ENCODE peak calls at places on chromosomes 5 and 9, in nine cellular contexts. One of them, this sample, is unnamed.

GRCh38 chr5:180470966-180471582 is 23.1 kb upstream of the CNOT6 start:
- DNase-seq in AG09309: no peak
- DNase-seq in pancreas: no peak
- DNase-seq in lung: peak; percentile 52
- DNase-seq in breast epithelium: peak; percentile 41
- DNase-seq in choroid plexus epithelial cell: peak; percentile 79
- DNase-seq in heart left ventricle: peak; percentile 48
- DNase-seq in H1: no peak
- DNase-seq in fibroblast of pulmonary artery: peak; percentile 76
- DNase-seq in this sample: no peak

GRCh38 chr9:114037961-114038723 is 40.0 kb downstream of the AMBP start:
- DNase-seq in AG09309: no peak
- DNase-seq in pancreas: no peak
- DNase-seq in lung: peak; percentile 24
- DNase-seq in breast epithelium: peak; percentile 14
- DNase-seq in choroid plexus epithelial cell: no peak
- DNase-seq in heart left ventricle: peak; percentile 2
- DNase-seq in H1: peak; percentile 15
- DNase-seq in fibroblast of pulmonary artery: no peak
- DNase-seq in this sample: no peak

GRCh38 chr5:55538621-55539020 is 3.9 kb upstream of the PLPP1 start:
- DNase-seq in AG09309: no peak
- DNase-seq in pancreas: no peak
- DNase-seq in lung: no peak
- DNase-seq in breast epithelium: no peak
- DNase-seq in choroid plexus epithelial cell: peak; percentile 27
- DNase-seq in heart left ventricle: no peak
- DNase-seq in H1: no peak
- DNase-seq in fibroblast of pulmonary artery: no peak
- DNase-seq in this sample: no peak

GRCh38 chr5:6175172-6175855 is 203.0 kb downstream of the MED10 start:
- DNase-seq in AG09309: no peak
- DNase-seq in pancreas: no peak
- DNase-seq in lung: no peak
- DNase-seq in breast epithelium: no peak
- DNase-seq in choroid plexus epithelial cell: no peak
- DNase-seq in heart left ventricle: no peak
- DNase-seq in H1: no peak
- DNase-seq in fibroblast of pulmonary artery: no peak
- DNase-seq in this sample: no peak

GRCh38 chr5:23994581-23995370 is 487.4 kb downstream of the PRDM9 start:
- DNase-seq in AG09309: no peak
- DNase-seq in pancreas: no peak
- DNase-seq in lung: no peak
- DNase-seq in breast epithelium: no peak
- DNase-seq in choroid plexus epithelial cell: no peak
- DNase-seq in heart left ventricle: no peak
- DNase-seq in H1: no peak
- DNase-seq in fibroblast of pulmonary artery: no peak
- DNase-seq in this sample: no peak

GRCh38 chr9:94656190-94656589 is 16.9 kb upstream of the FBP1 start:
- DNase-seq in AG09309: no peak
- DNase-seq in pancreas: no peak
- DNase-seq in lung: peak; percentile 39
- DNase-seq in breast epithelium: no peak
- DNase-seq in choroid plexus epithelial cell: peak; percentile 46
- DNase-seq in heart left ventricle: no peak
- DNase-seq in H1: no peak
- DNase-seq in fibroblast of pulmonary artery: peak; percentile 11
- DNase-seq in this sample: no peak

GRCh38 chr9:93265972-93266371 is 82.0 kb downstream of the WNK2 start:
- DNase-seq in AG09309: no peak
- DNase-seq in pancreas: no peak
- DNase-seq in lung: no peak
- DNase-seq in breast epithelium: peak; percentile 6
- DNase-seq in choroid plexus epithelial cell: no peak
- DNase-seq in heart left ventricle: no peak
- DNase-seq in H1: no peak
- DNase-seq in fibroblast of pulmonary artery: no peak
- DNase-seq in this sample: no peak

GRCh38 chr9:68416891-68417570 is 60.6 kb downstream of the PGM5 start:
- DNase-seq in AG09309: no peak
- DNase-seq in pancreas: no peak
- DNase-seq in lung: no peak
- DNase-seq in breast epithelium: no peak
- DNase-seq in choroid plexus epithelial cell: peak; percentile 2
- DNase-seq in heart left ventricle: no peak
- DNase-seq in H1: no peak
- DNase-seq in fibroblast of pulmonary artery: no peak
- DNase-seq in this sample: no peak

GRCh38 chr9:5708414-5708813 is 79.5 kb downstream of the RIC1 start:
- DNase-seq in AG09309: no peak
- DNase-seq in pancreas: no peak
- DNase-seq in lung: no peak
- DNase-seq in breast epithelium: no peak
- DNase-seq in choroid plexus epithelial cell: peak; percentile 16
- DNase-seq in heart left ventricle: no peak
- DNase-seq in H1: no peak
- DNase-seq in fibroblast of pulmonary artery: no peak
- DNase-seq in this sample: no peak

GRCh38 chr5:60346391-60346790 is 353.6 kb downstream of the DEPDC1B start:
- DNase-seq in AG09309: no peak
- DNase-seq in pancreas: no peak
- DNase-seq in lung: no peak
- DNase-seq in breast epithelium: no peak
- DNase-seq in choroid plexus epithelial cell: no peak
- DNase-seq in heart left ventricle: no peak
- DNase-seq in H1: no peak
- DNase-seq in fibroblast of pulmonary artery: no peak
- DNase-seq in this sample: no peak

GRCh38 chr5:142432961-142433360 is 108.1 kb upstream of the SPRY4 start:
- DNase-seq in AG09309: no peak
- DNase-seq in pancreas: no peak
- DNase-seq in lung: no peak
- DNase-seq in breast epithelium: no peak
- DNase-seq in choroid plexus epithelial cell: no peak
- DNase-seq in heart left ventricle: no peak
- DNase-seq in H1: no peak
- DNase-seq in fibroblast of pulmonary artery: no peak
- DNase-seq in this sample: no peak

GRCh38 chr9:98410185-98410697 is 154.8 kb upstream of the TBC1D2 start:
- DNase-seq in AG09309: peak; percentile 78
- DNase-seq in pancreas: peak; percentile 6
- DNase-seq in lung: no peak
- DNase-seq in breast epithelium: no peak
- DNase-seq in choroid plexus epithelial cell: peak; percentile 85
- DNase-seq in heart left ventricle: peak; percentile 56
- DNase-seq in H1: peak; percentile 38
- DNase-seq in fibroblast of pulmonary artery: peak; percentile 89
- DNase-seq in this sample: no peak

GRCh38 chr5:137345396-137345795 is 153.7 kb downstream of the SPOCK1 start:
- DNase-seq in AG09309: no peak
- DNase-seq in pancreas: no peak
- DNase-seq in lung: no peak
- DNase-seq in breast epithelium: no peak
- DNase-seq in choroid plexus epithelial cell: no peak
- DNase-seq in heart left ventricle: no peak
- DNase-seq in H1: no peak
- DNase-seq in fibroblast of pulmonary artery: no peak
- DNase-seq in this sample: no peak

GRCh38 chr9:36040271-36040925 is 3.7 kb downstream of the RECK start:
- DNase-seq in AG09309: no peak
- DNase-seq in pancreas: no peak
- DNase-seq in lung: no peak
- DNase-seq in breast epithelium: no peak
- DNase-seq in choroid plexus epithelial cell: peak; percentile 43
- DNase-seq in heart left ventricle: no peak
- DNase-seq in H1: no peak
- DNase-seq in fibroblast of pulmonary artery: no peak
- DNase-seq in this sample: no peak

GRCh38 chr5:168118042-168118668 is 173.3 kb upstream of the WWC1 start:
- DNase-seq in AG09309: no peak
- DNase-seq in pancreas: no peak
- DNase-seq in lung: no peak
- DNase-seq in breast epithelium: no peak
- DNase-seq in choroid plexus epithelial cell: no peak
- DNase-seq in heart left ventricle: no peak
- DNase-seq in H1: no peak
- DNase-seq in fibroblast of pulmonary artery: no peak
- DNase-seq in this sample: no peak

GRCh38 chr5:107157811-107158210 is 512.9 kb downstream of the EFNA5 start:
- DNase-seq in AG09309: no peak
- DNase-seq in pancreas: no peak
- DNase-seq in lung: no peak
- DNase-seq in breast epithelium: no peak
- DNase-seq in choroid plexus epithelial cell: no peak
- DNase-seq in heart left ventricle: no peak
- DNase-seq in H1: no peak
- DNase-seq in fibroblast of pulmonary artery: no peak
- DNase-seq in this sample: no peak

GRCh38 chr5:157602505-157602904 is 26.9 kb upstream of the ADAM19 start:
- DNase-seq in AG09309: no peak
- DNase-seq in pancreas: no peak
- DNase-seq in lung: no peak
- DNase-seq in breast epithelium: no peak
- DNase-seq in choroid plexus epithelial cell: no peak
- DNase-seq in heart left ventricle: no peak
- DNase-seq in H1: no peak
- DNase-seq in fibroblast of pulmonary artery: peak; percentile 12
- DNase-seq in this sample: no peak

GRCh38 chr5:36820900-36821299 is 55.7 kb upstream of the NIPBL start:
- DNase-seq in AG09309: no peak
- DNase-seq in pancreas: no peak
- DNase-seq in lung: no peak
- DNase-seq in breast epithelium: no peak
- DNase-seq in choroid plexus epithelial cell: no peak
- DNase-seq in heart left ventricle: no peak
- DNase-seq in H1: no peak
- DNase-seq in fibroblast of pulmonary artery: no peak
- DNase-seq in this sample: no peak

GRCh38 chr5:157651623-157652376 is 438 bp downstream of the SOX30 start:
- DNase-seq in AG09309: no peak
- DNase-seq in pancreas: peak; percentile 41
- DNase-seq in lung: peak; percentile 71
- DNase-seq in breast epithelium: peak; percentile 27
- DNase-seq in choroid plexus epithelial cell: peak; percentile 72
- DNase-seq in heart left ventricle: peak; percentile 53
- DNase-seq in H1: peak; percentile 75
- DNase-seq in fibroblast of pulmonary artery: peak; percentile 53
- DNase-seq in this sample: peak; percentile 54

GRCh38 chr5:146667633-146668032 is 151.6 kb upstream of the GPR151 start:
- DNase-seq in AG09309: peak; percentile 39
- DNase-seq in pancreas: no peak
- DNase-seq in lung: no peak
- DNase-seq in breast epithelium: no peak
- DNase-seq in choroid plexus epithelial cell: peak; percentile 70
- DNase-seq in heart left ventricle: no peak
- DNase-seq in H1: no peak
- DNase-seq in fibroblast of pulmonary artery: peak; percentile 20
- DNase-seq in this sample: no peak

GRCh38 chr5:172985596-172985995 is 2.0 kb downstream of the ATP6V0E1 start:
- DNase-seq in AG09309: no peak
- DNase-seq in pancreas: no peak
- DNase-seq in lung: no peak
- DNase-seq in breast epithelium: no peak
- DNase-seq in choroid plexus epithelial cell: no peak
- DNase-seq in heart left ventricle: no peak
- DNase-seq in H1: no peak
- DNase-seq in fibroblast of pulmonary artery: no peak
- DNase-seq in this sample: no peak

GRCh38 chr5:134968055-134968454 is 348 bp downstream of the CATSPER3 start:
- DNase-seq in AG09309: no peak
- DNase-seq in pancreas: no peak
- DNase-seq in lung: no peak
- DNase-seq in breast epithelium: no peak
- DNase-seq in choroid plexus epithelial cell: no peak
- DNase-seq in heart left ventricle: no peak
- DNase-seq in H1: no peak
- DNase-seq in fibroblast of pulmonary artery: no peak
- DNase-seq in this sample: no peak

GRCh38 chr9:75504721-75505120 is 385.8 kb upstream of the PCSK5 start:
- DNase-seq in AG09309: no peak
- DNase-seq in pancreas: no peak
- DNase-seq in lung: no peak
- DNase-seq in breast epithelium: no peak
- DNase-seq in choroid plexus epithelial cell: no peak
- DNase-seq in heart left ventricle: no peak
- DNase-seq in H1: no peak
- DNase-seq in fibroblast of pulmonary artery: no peak
- DNase-seq in this sample: no peak

GRCh38 chr9:131530546-131530929 is 525 bp downstream of the UCK1 start:
- DNase-seq in AG09309: no peak
- DNase-seq in pancreas: peak; percentile 27
- DNase-seq in lung: peak; percentile 35
- DNase-seq in breast epithelium: peak; percentile 41
- DNase-seq in choroid plexus epithelial cell: peak; percentile 41
- DNase-seq in heart left ventricle: peak; percentile 38
- DNase-seq in H1: no peak
- DNase-seq in fibroblast of pulmonary artery: peak; percentile 29
- DNase-seq in this sample: peak; percentile 68
- TF ChIP-seq CTCF in AG09309: peak; percentile 47
- TF ChIP-seq CTCF in pancreas: no peak
- TF ChIP-seq CTCF in lung: no peak
- TF ChIP-seq CTCF in breast epithelium: no peak
- TF ChIP-seq CTCF in choroid plexus epithelial cell: peak; percentile 37
- TF ChIP-seq CTCF in heart left ventricle: peak; percentile 43
- TF ChIP-seq CTCF in H1: no peak
- TF ChIP-seq CTCF in fibroblast of pulmonary artery: peak; percentile 7
- TF ChIP-seq CTCF in this sample: no peak

GRCh38 chr5:151683444-151683843 is 3.3 kb downstream of the SPARC start:
- DNase-seq in AG09309: no peak
- DNase-seq in pancreas: no peak
- DNase-seq in lung: no peak
- DNase-seq in breast epithelium: no peak
- DNase-seq in choroid plexus epithelial cell: peak; percentile 9
- DNase-seq in heart left ventricle: no peak
- DNase-seq in H1: no peak
- DNase-seq in fibroblast of pulmonary artery: no peak
- DNase-seq in this sample: no peak
- H3K4me3 ChIP-seq in AG09309: peak overlapping the region; percentile 95
- H3K4me3 ChIP-seq in pancreas: no peak overlapping the region
- H3K4me3 ChIP-seq in lung: no peak overlapping the region
- H3K4me3 ChIP-seq in breast epithelium: peak overlapping the region; percentile 76
- H3K4me3 ChIP-seq in choroid plexus epithelial cell: peak overlapping the region; percentile 91
- H3K4me3 ChIP-seq in heart left ventricle: peak overlapping the region; percentile 71
- H3K4me3 ChIP-seq in H1: no peak overlapping the region
- H3K4me3 ChIP-seq in fibroblast of pulmonary artery: peak overlapping the region; percentile 74
- H3K4me3 ChIP-seq in this sample: peak overlapping the region; percentile 78

GRCh38 chr9:117073539-117074336 is 341.1 kb downstream of the ASTN2 start:
- DNase-seq in AG09309: no peak
- DNase-seq in pancreas: peak; percentile 7
- DNase-seq in lung: no peak
- DNase-seq in breast epithelium: peak; percentile 20
- DNase-seq in choroid plexus epithelial cell: peak; percentile 57
- DNase-seq in heart left ventricle: no peak
- DNase-seq in H1: peak; percentile 25
- DNase-seq in fibroblast of pulmonary artery: peak; percentile 33
- DNase-seq in this sample: no peak
- TF ChIP-seq CTCF in AG09309: no peak
- TF ChIP-seq CTCF in pancreas: peak; percentile 33
- TF ChIP-seq CTCF in lung: no peak
- TF ChIP-seq CTCF in breast epithelium: no peak
- TF ChIP-seq CTCF in choroid plexus epithelial cell: peak; percentile 79
- TF ChIP-seq CTCF in heart left ventricle: peak; percentile 37
- TF ChIP-seq CTCF in H1: peak; percentile 81
- TF ChIP-seq CTCF in fibroblast of pulmonary artery: peak; percentile 62
- TF ChIP-seq CTCF in this sample: peak; percentile 43

GRCh38 chr5:171317225-171317624 is 8.2 kb downstream of the TLX3 start:
- DNase-seq in AG09309: no peak
- DNase-seq in pancreas: no peak
- DNase-seq in lung: no peak
- DNase-seq in breast epithelium: no peak
- DNase-seq in choroid plexus epithelial cell: no peak
- DNase-seq in heart left ventricle: no peak
- DNase-seq in H1: no peak
- DNase-seq in fibroblast of pulmonary artery: no peak
- DNase-seq in this sample: no peak
- H3K4me3 ChIP-seq in AG09309: no peak overlapping the region
- H3K4me3 ChIP-seq in pancreas: peak overlapping the region; percentile 29
- H3K4me3 ChIP-seq in lung: no peak overlapping the region
- H3K4me3 ChIP-seq in breast epithelium: no peak overlapping the region
- H3K4me3 ChIP-seq in choroid plexus epithelial cell: no peak overlapping the region
- H3K4me3 ChIP-seq in heart left ventricle: no peak overlapping the region
- H3K4me3 ChIP-seq in H1: no peak overlapping the region
- H3K4me3 ChIP-seq in fibroblast of pulmonary artery: no peak overlapping the region
- H3K4me3 ChIP-seq in this sample: no peak overlapping the region

This sample was measured in psoas muscle.